ENCODE peak calls at places on chromosomes 3 and 15, in six cellular contexts. L is left lobe of liver, Z is T-helper 9 cell, H is hippocampal formation, Q is NCI-H526 treated with DMSO at 0.1 percent for 48 hours, T is H54. G is an unnamed sample.

GRCh38 chr3:185365281-185366211 is 2.6 kb downstream of the MAP3K13 start:
- DNase-seq in L (no peak), Z (no peak), H (no peak), Q (peak), T (no peak), G (no peak)

GRCh38 chr15:71447328-71448250 is 332.3 kb downstream of the THSD4 start:
- DNase-seq in L (no peak), Z (no peak), H (no peak), Q (no peak), T (peak), G (no peak)

GRCh38 chr3:30795176-30795575 is 99.3 kb downstream of the GADL1 start:
- DNase-seq in L (no peak), Z (no peak), H (no peak), Q (no peak), T (no peak), G (no peak)

GRCh38 chr3:13141991-13142412 is 68.8 kb upstream of the IQSEC1 start:
- DNase-seq in L (no peak), Z (no peak), H (no peak), Q (no peak), T (peak), G (peak)

GRCh38 chr3:45562027-45562426 is 32.5 kb upstream of the LIMD1 start:
- DNase-seq in L (no peak), Z (no peak), H (no peak), Q (no peak), T (no peak), G (no peak)

GRCh38 chr15:66253643-66254363 is at the start of gene MEGF11:
- DNase-seq in L (no peak), Z (no peak), H (peak), Q (peak), T (no peak), G (no peak)

GRCh38 chr3:14803101-14803980 is 15.4 kb upstream of the FGD5 start:
- DNase-seq in L (peak), Z (no peak), H (no peak), Q (no peak), T (no peak), G (peak)

GRCh38 chr15:90291679-90292356 is 26.3 kb downstream of the NGRN start:
- DNase-seq in L (no peak), Z (no peak), H (no peak), Q (no peak), T (peak), G (no peak)

GRCh38 chr3:194446754-194447153 is 40.0 kb downstream of the ATP13A3 start:
- DNase-seq in L (no peak), Z (no peak), H (no peak), Q (no peak), T (no peak), G (no peak)

GRCh38 chr3:32451049-32451659 is 51.5 kb downstream of the CMTM6 start:
- DNase-seq in L (peak), Z (no peak), H (no peak), Q (no peak), T (no peak), G (no peak)

GRCh38 chr3:20861454-20861853 is 675.4 kb upstream of the SGO1 start:
- DNase-seq in L (no peak), Z (no peak), H (no peak), Q (no peak), T (no peak), G (no peak)

GRCh38 chr3:69698728-69699127 is 40.5 kb upstream of the MITF start:
- DNase-seq in L (no peak), Z (no peak), H (no peak), Q (no peak), T (no peak), G (no peak)

GRCh38 chr3:171044828-171045793 is 18.6 kb upstream of the SLC2A2 start:
- DNase-seq in L (peak), Z (no peak), H (no peak), Q (no peak), T (no peak), G (no peak)

GRCh38 chr3:169664034-169664820 is 715 bp upstream of the MECOM start:
- DNase-seq in L (no peak), Z (no peak), H (no peak), Q (no peak), T (no peak), G (no peak)

GRCh38 chr3:84783281-84783680 is 175.5 kb upstream of the CADM2 start:
- DNase-seq in L (no peak), Z (no peak), H (no peak), Q (no peak), T (no peak), G (no peak)

GRCh38 chr15:100337422-100338044 is 4.2 kb downstream of the ADAMTS17 start:
- DNase-seq in L (no peak), Z (no peak), H (no peak), Q (no peak), T (no peak), G (no peak)

GRCh38 chr3:15633159-15633558 is 31.6 kb downstream of the BTD start:
- DNase-seq in L (no peak), Z (no peak), H (no peak), Q (peak), T (no peak), G (no peak)

GRCh38 chr3:51706788-51707731 is at the start of gene GRM2:
- DNase-seq in L (no peak), Z (peak), H (peak), Q (peak), T (no peak), G (peak)

GRCh38 chr3:185711255-185711870 is 113.5 kb downstream of the IGF2BP2 start:
- DNase-seq in L (no peak), Z (no peak), H (no peak), Q (no peak), T (no peak), G (no peak)

GRCh38 chr15:62219799-62220198 is 54.7 kb upstream of the C2CD4B start:
- DNase-seq in L (no peak), Z (no peak), H (no peak), Q (no peak), T (no peak), G (no peak)

GRCh38 chr3:149828390-149828789 is 15.4 kb downstream of the RNF13 start:
- DNase-seq in L (no peak), Z (no peak), H (no peak), Q (no peak), T (no peak), G (no peak)

GRCh38 chr3:133461291-133461690 is 61.4 kb downstream of the BFSP2 start:
- DNase-seq in L (no peak), Z (no peak), H (no peak), Q (no peak), T (no peak), G (no peak)

GRCh38 chr3:134974621-134975020 is 179.6 kb downstream of the EPHB1 start:
- DNase-seq in L (no peak), Z (no peak), H (no peak), Q (no peak), T (no peak), G (peak)

GRCh38 chr3:135758961-135759360 is 206.6 kb upstream of the PPP2R3A start:
- DNase-seq in L (no peak), Z (no peak), H (no peak), Q (no peak), T (no peak), G (no peak)

GRCh38 chr3:32421991-32422859 is 30.6 kb downstream of the CMTM7 start:
- DNase-seq in L (peak), Z (no peak), H (peak), Q (no peak), T (peak), G (peak)

GRCh38 chr15:42215854-42216829 is 8.0 kb upstream of the VPS39 start:
- DNase-seq in L (no peak), Z (no peak), H (no peak), Q (peak), T (no peak), G (no peak)

GRCh38 chr3:190594171-190594570 is 80.3 kb downstream of the IL1RAP start:
- DNase-seq in L (no peak), Z (no peak), H (no peak), Q (no peak), T (no peak), G (no peak)

GRCh38 chr3:108090066-108090700 is 648 bp downstream of the CD47 start:
- DNase-seq in L (no peak), Z (peak), H (peak), Q (peak), T (no peak), G (peak)